ENCODE peak calls at places on chromosomes 4 and X, in four cellular contexts. One of them, this sample, is unnamed.
A peak's percentile ranks its signal among the peaks of the same experiment; 100 is the strongest.

GRCh38 chr4:109600431-109600830 is 40.4 kb downstream of the MCUB start:
- DNase-seq in GM12878: no peak
- DNase-seq in HCT116: no peak
- DNase-seq in HepG2: no peak
- DNase-seq in this sample: no peak

GRCh38 chr4:82799006-82799881 is 648 bp upstream of the SCD5 start:
- DNase-seq in GM12878: no peak
- DNase-seq in HCT116: no peak
- DNase-seq in HepG2: no peak
- DNase-seq in this sample: no peak

GRCh38 chrX:76454456-76454927 is 27.0 kb downstream of the MAGEE1 start:
- DNase-seq in GM12878: no peak
- DNase-seq in HCT116: peak; percentile 0
- DNase-seq in HepG2: peak; percentile 4
- DNase-seq in this sample: peak; percentile 36

GRCh38 chr4:158652920-158653319 is 18.8 kb downstream of the C4orf46 start:
- DNase-seq in GM12878: no peak
- DNase-seq in HCT116: no peak
- DNase-seq in HepG2: no peak
- DNase-seq in this sample: no peak

GRCh38 chrX:31423575-31424284 is 351.9 kb upstream of the FTHL17 start:
- DNase-seq in GM12878: no peak
- DNase-seq in HCT116: no peak
- DNase-seq in HepG2: peak; percentile 15
- DNase-seq in this sample: peak; percentile 2

GRCh38 chrX:24979081-24979480 is 36.7 kb downstream of the ARX start:
- DNase-seq in GM12878: no peak
- DNase-seq in HCT116: no peak
- DNase-seq in HepG2: no peak
- DNase-seq in this sample: no peak

GRCh38 chrX:49930046-49930445 is 7.7 kb downstream of the CLCN5 start:
- DNase-seq in GM12878: no peak
- DNase-seq in HCT116: no peak
- DNase-seq in HepG2: no peak
- DNase-seq in this sample: no peak

GRCh38 chr4:82425478-82425877 is 4.8 kb downstream of the HNRNPDL start:
- DNase-seq in GM12878: no peak
- DNase-seq in HCT116: no peak
- DNase-seq in HepG2: no peak
- DNase-seq in this sample: no peak

GRCh38 chrX:149568701-149569296 is 18.5 kb downstream of the MAGEA9B start:
- DNase-seq in GM12878: no peak
- DNase-seq in HCT116: no peak
- DNase-seq in HepG2: no peak
- DNase-seq in this sample: no peak

GRCh38 chr4:145179201-145179860 is 1.1 kb downstream of the OTUD4 start:
- DNase-seq in GM12878: peak; percentile 65
- DNase-seq in HCT116: peak; percentile 26
- DNase-seq in HepG2: peak; percentile 21
- DNase-seq in this sample: peak; percentile 28

GRCh38 chr4:158159054-158159717 is 13.6 kb downstream of the GASK1B start:
- DNase-seq in GM12878: no peak
- DNase-seq in HCT116: no peak
- DNase-seq in HepG2: no peak
- DNase-seq in this sample: no peak

GRCh38 chr4:98204236-98204553 is 57.0 kb upstream of the RAP1GDS1 start:
- DNase-seq in GM12878: peak; percentile 19
- DNase-seq in HCT116: no peak
- DNase-seq in HepG2: no peak
- DNase-seq in this sample: no peak

GRCh38 chrX:71304561-71304960 is 3.0 kb downstream of the ITGB1BP2 start:
- DNase-seq in GM12878: no peak
- DNase-seq in HCT116: no peak
- DNase-seq in HepG2: no peak
- DNase-seq in this sample: no peak

GRCh38 chrX:132187451-132187850 is 31.8 kb downstream of the RAP2C start:
- DNase-seq in GM12878: no peak
- DNase-seq in HCT116: no peak
- DNase-seq in HepG2: no peak
- DNase-seq in this sample: no peak

GRCh38 chr4:101187837-101188236 is 159.5 kb downstream of the PPP3CA start:
- DNase-seq in GM12878: no peak
- DNase-seq in HCT116: no peak
- DNase-seq in HepG2: no peak
- DNase-seq in this sample: no peak

GRCh38 chr4:475962-476361 is 23.0 kb downstream of the ZNF721 start:
- DNase-seq in GM12878: no peak
- DNase-seq in HCT116: no peak
- DNase-seq in HepG2: no peak
- DNase-seq in this sample: no peak

GRCh38 chr4:122045533-122045932 is 93.7 kb upstream of the TRPC3 start:
- DNase-seq in GM12878: no peak
- DNase-seq in HCT116: peak; percentile 62
- DNase-seq in HepG2: peak; percentile 4
- DNase-seq in this sample: no peak

GRCh38 chr4:15065516-15065915 is 63.2 kb downstream of the CPEB2 start:
- DNase-seq in GM12878: no peak
- DNase-seq in HCT116: no peak
- DNase-seq in HepG2: no peak
- DNase-seq in this sample: no peak

GRCh38 chr4:61773655-61774245 is 573.6 kb downstream of the ADGRL3 start:
- DNase-seq in GM12878: no peak
- DNase-seq in HCT116: no peak
- DNase-seq in HepG2: no peak
- DNase-seq in this sample: no peak

GRCh38 chrX:43279341-43279808 is 376.7 kb upstream of the MAOA start:
- DNase-seq in GM12878: no peak
- DNase-seq in HCT116: no peak
- DNase-seq in HepG2: no peak
- DNase-seq in this sample: no peak

GRCh38 chr4:2284934-2285664 is 23.2 kb upstream of the MXD4 start:
- DNase-seq in GM12878: no peak
- DNase-seq in HCT116: no peak
- DNase-seq in HepG2: no peak
- DNase-seq in this sample: no peak

GRCh38 chr4:180828455-180829018 is 1414.7 kb upstream of the TENM3 start:
- DNase-seq in GM12878: no peak
- DNase-seq in HCT116: peak; percentile 69
- DNase-seq in HepG2: peak; percentile 25
- DNase-seq in this sample: no peak

GRCh38 chrX:129540725-129541184 is 696 bp downstream of the OCRL start:
- DNase-seq in GM12878: no peak
- DNase-seq in HCT116: no peak
- DNase-seq in HepG2: peak; percentile 12
- DNase-seq in this sample: peak; percentile 11

GRCh38 chr4:52554606-52555355 is 104.3 kb downstream of the USP46 start:
- DNase-seq in GM12878: no peak
- DNase-seq in HCT116: no peak
- DNase-seq in HepG2: no peak
- DNase-seq in this sample: no peak

GRCh38 chr4:159856451-159856850 is 753.6 kb downstream of the RAPGEF2 start:
- DNase-seq in GM12878: no peak
- DNase-seq in HCT116: no peak
- DNase-seq in HepG2: peak; percentile 4
- DNase-seq in this sample: peak; percentile 1

GRCh38 chrX:118975831-118976598 is 1.6 kb downstream of the LONRF3 start:
- DNase-seq in GM12878: no peak
- DNase-seq in HCT116: no peak
- DNase-seq in HepG2: peak; percentile 69
- DNase-seq in this sample: peak; percentile 1

GRCh38 chr4:166318810-166319525 is 445.9 kb downstream of the TLL1 start:
- DNase-seq in GM12878: no peak
- DNase-seq in HCT116: no peak
- DNase-seq in HepG2: no peak
- DNase-seq in this sample: no peak

GRCh38 chrX:111040377-111041017 is 55.5 kb upstream of the PAK3 start:
- DNase-seq in GM12878: no peak
- DNase-seq in HCT116: no peak
- DNase-seq in HepG2: no peak
- DNase-seq in this sample: no peak

GRCh38 chr4:22991576-22991975 is 298.8 kb downstream of the GBA3 start:
- DNase-seq in GM12878: no peak
- DNase-seq in HCT116: no peak
- DNase-seq in HepG2: no peak
- DNase-seq in this sample: no peak

GRCh38 chrX:139596068-139596467 is 65.5 kb downstream of the F9 start:
- DNase-seq in GM12878: no peak
- DNase-seq in HCT116: no peak
- DNase-seq in HepG2: no peak
- DNase-seq in this sample: no peak

GRCh38 chr4:188971125-188971524 is 831.9 kb downstream of the TRIML1 start:
- DNase-seq in GM12878: no peak
- DNase-seq in HCT116: peak; percentile 13
- DNase-seq in HepG2: no peak
- DNase-seq in this sample: no peak
- TF ChIP-seq JUND in GM12878: no peak
- TF ChIP-seq JUND in HCT116: no peak
- TF ChIP-seq JUND in HepG2: no peak
- TF ChIP-seq JUND in this sample: no peak

GRCh38 chrX:39690541-39691415 is 407.0 kb downstream of the BCOR start:
- DNase-seq in GM12878: no peak
- DNase-seq in HCT116: no peak
- DNase-seq in HepG2: no peak
- DNase-seq in this sample: no peak

GRCh38 chrX:39691724-39692123 is 406.0 kb downstream of the BCOR start:
- DNase-seq in GM12878: no peak
- DNase-seq in HCT116: no peak
- DNase-seq in HepG2: no peak
- DNase-seq in this sample: no peak

GRCh38 chrX:39692796-39693195 is 405.0 kb downstream of the BCOR start:
- DNase-seq in GM12878: no peak
- DNase-seq in HCT116: no peak
- DNase-seq in HepG2: no peak
- DNase-seq in this sample: no peak

GRCh38 chrX:39689374-39690104 is 408.2 kb downstream of the BCOR start:
- DNase-seq in GM12878: no peak
- DNase-seq in HCT116: no peak
- DNase-seq in HepG2: no peak
- DNase-seq in this sample: no peak

DNA sequence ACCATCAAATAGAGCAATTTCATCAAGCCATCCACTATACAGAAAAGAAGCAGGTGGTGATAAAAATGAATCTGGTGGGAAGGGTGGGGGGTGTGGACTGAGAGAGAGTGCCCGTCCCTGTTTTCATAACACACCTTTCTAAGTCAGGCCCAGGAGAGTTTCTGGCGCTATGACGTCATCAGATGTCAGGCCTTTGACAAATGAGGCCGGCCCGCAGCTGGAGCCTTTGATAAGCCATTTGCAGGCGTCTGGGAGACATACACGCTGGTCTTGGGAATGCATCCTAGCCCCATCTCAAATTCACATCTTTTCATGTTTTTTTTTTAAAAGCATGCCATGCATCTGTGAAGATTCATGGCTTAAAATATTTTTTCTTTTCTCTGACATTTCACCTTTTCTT is 404.5 kb downstream of the BCOR start:
- DNase-seq in GM12878: no peak
- DNase-seq in HCT116: no peak
- DNase-seq in HepG2: no peak
- DNase-seq in this sample: no peak
- TF ChIP-seq JUND in GM12878: no peak
- TF ChIP-seq JUND in HCT116: no peak
- TF ChIP-seq JUND in HepG2: no peak
- TF ChIP-seq JUND in this sample: no peak

DNA sequence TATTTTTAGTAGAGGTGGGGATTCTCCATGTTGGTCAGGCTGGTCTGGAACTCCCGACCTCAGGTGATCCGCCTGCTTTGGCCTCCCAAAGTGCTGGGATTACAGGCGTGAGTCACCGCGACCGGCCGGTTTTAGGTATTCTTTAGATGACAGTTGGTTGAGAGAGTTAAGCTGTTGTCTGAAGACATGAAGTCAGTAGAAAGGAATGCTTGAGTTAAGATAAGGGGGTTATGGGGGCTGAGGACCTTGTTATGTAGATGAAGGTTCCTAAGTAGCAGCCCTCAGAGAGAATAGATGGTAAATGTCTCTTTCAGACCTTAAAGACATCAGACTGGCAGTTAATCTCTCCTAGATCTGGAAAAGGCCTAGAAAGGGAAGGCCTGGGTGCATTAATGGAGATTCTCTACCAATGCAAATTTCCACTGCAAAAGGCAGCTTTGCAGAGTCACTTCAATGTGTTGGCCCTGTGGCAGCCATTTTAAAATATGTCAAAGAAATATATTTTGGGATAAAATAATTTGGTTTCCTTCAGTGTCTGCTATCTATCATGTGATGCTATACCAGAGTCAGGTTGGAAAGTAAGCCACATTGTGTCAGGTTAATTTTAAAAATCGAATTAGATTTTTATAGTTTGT is 6.4 kb upstream of the ZNF674 start:
- DNase-seq in GM12878: no peak
- DNase-seq in HCT116: no peak
- DNase-seq in HepG2: no peak
- DNase-seq in this sample: no peak
- TF ChIP-seq JUND in GM12878: no peak
- TF ChIP-seq JUND in HCT116: no peak
- TF ChIP-seq JUND in HepG2: no peak
- TF ChIP-seq JUND in this sample: no peak

GRCh38 chrX:124348152-124348551 is 1.8 kb downstream of the SH2D1A start:
- DNase-seq in GM12878: no peak
- DNase-seq in HCT116: no peak
- DNase-seq in HepG2: no peak
- DNase-seq in this sample: no peak
- TF ChIP-seq JUND in GM12878: no peak
- TF ChIP-seq JUND in HCT116: no peak
- TF ChIP-seq JUND in HepG2: no peak
- TF ChIP-seq JUND in this sample: no peak

DNA sequence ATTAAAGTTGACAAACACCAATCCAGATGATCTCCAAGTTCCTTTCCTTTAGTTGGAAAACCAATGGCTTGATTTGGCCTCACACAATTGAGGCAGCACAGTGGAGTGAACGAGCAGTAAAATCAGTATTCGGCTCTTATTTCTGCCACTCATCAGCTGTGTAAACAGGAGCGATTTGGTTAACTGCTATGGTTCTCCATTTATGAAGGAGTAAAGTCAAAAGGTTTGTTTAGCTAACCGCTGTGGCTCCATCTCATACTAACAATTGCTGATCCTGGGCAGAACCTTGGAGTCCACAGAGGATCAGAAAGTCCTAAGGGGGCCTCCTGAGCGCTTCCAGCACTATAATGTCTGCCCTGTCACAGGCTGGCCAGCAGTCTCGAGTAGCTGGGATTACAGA is 54.5 kb upstream of the EXOC1L start:
- DNase-seq in GM12878: no peak
- DNase-seq in HCT116: no peak
- DNase-seq in HepG2: no peak
- DNase-seq in this sample: no peak
- TF ChIP-seq JUND in GM12878: no peak
- TF ChIP-seq JUND in HCT116: no peak
- TF ChIP-seq JUND in HepG2: no peak
- TF ChIP-seq JUND in this sample: no peak

GRCh38 chr4:185005209-185005819 is 13.0 kb upstream of the HELT start:
- DNase-seq in GM12878: peak; percentile 8
- DNase-seq in HCT116: peak; percentile 72
- DNase-seq in HepG2: peak; percentile 52
- DNase-seq in this sample: peak; percentile 84
- TF ChIP-seq JUND in GM12878: no peak
- TF ChIP-seq JUND in HCT116: no peak
- TF ChIP-seq JUND in HepG2: no peak
- TF ChIP-seq JUND in this sample: no peak

This sample was measured in T47D.